ENCODE peak calls at places on chromosomes 16 and 17, in four cellular contexts. C, V, D and S are unnamed samples.

GRCh38 chr17:21353326-21354010 is 22.7 kb upstream of the KCNJ12 start:
- DNase-seq in C (no peak), V (no peak), D (no peak), S (no peak)

GRCh38 chr16:86827521-86827920 is 249.2 kb downstream of the FOXL1 start:
- DNase-seq in C (no peak), V (no peak), D (no peak), S (no peak)

GRCh38 chr17:6456914-6457687 is 12.8 kb downstream of the PIMREG start:
- DNase-seq in C (no peak), V (peak), D (peak), S (no peak)

GRCh38 chr17:35740997-35741931 is 9.8 kb downstream of the RASL10B start:
- DNase-seq in C (peak), V (no peak), D (peak), S (peak)

GRCh38 chr17:8322078-8322477 is 12.0 kb downstream of the ARHGEF15 start:
- DNase-seq in C (peak), V (no peak), D (no peak), S (no peak)

GRCh38 chr16:17469011-17469741 is 1.6 kb downstream of the XYLT1 start:
- DNase-seq in C (peak), V (no peak), D (no peak), S (no peak)

GRCh38 chr17:52027620-52028019 is 130.9 kb downstream of the CA10 start:
- DNase-seq in C (no peak), V (peak), D (no peak), S (no peak)

GRCh38 chr16:12584488-12585233 is 219.0 kb downstream of the CPPED1 start:
- DNase-seq in C (no peak), V (no peak), D (no peak), S (no peak)

GRCh38 chr16:1708768-1709180 is 2.8 kb downstream of the MAPK8IP3 start:
- DNase-seq in C (no peak), V (no peak), D (peak), S (no peak)

GRCh38 chr17:36463916-36464764 is 22.3 kb upstream of the ZNHIT3 start:
- DNase-seq in C (no peak), V (peak), D (peak), S (peak)

GRCh38 chr16:19595043-19595767 is 39.7 kb downstream of the VPS35L start:
- DNase-seq in C (peak), V (peak), D (no peak), S (no peak)

GRCh38 chr17:57130708-57131461 is 45.8 kb downstream of the AKAP1 start:
- DNase-seq in C (peak), V (peak), D (peak), S (peak)

GRCh38 chr16:48054881-48055601 is 100.8 kb downstream of the ABCC12 start:
- DNase-seq in C (peak), V (peak), D (peak), S (peak)

GRCh38 chr16:90019201-90019542 is at the start of gene DBNDD1:
- DNase-seq in C (no peak), V (no peak), D (no peak), S (no peak)

GRCh38 chr16:90019543-90020259 is 445 bp upstream of the DBNDD1 start:
- DNase-seq in C (peak), V (peak), D (peak), S (peak)

GRCh38 chr16:90016339-90016950 is 2.8 kb downstream of the DBNDD1 start:
- DNase-seq in C (no peak), V (no peak), D (no peak), S (no peak)

GRCh38 chr16:90020260-90020837 is 1.1 kb upstream of the DBNDD1 start:
- DNase-seq in C (no peak), V (no peak), D (no peak), S (no peak)

DNA sequence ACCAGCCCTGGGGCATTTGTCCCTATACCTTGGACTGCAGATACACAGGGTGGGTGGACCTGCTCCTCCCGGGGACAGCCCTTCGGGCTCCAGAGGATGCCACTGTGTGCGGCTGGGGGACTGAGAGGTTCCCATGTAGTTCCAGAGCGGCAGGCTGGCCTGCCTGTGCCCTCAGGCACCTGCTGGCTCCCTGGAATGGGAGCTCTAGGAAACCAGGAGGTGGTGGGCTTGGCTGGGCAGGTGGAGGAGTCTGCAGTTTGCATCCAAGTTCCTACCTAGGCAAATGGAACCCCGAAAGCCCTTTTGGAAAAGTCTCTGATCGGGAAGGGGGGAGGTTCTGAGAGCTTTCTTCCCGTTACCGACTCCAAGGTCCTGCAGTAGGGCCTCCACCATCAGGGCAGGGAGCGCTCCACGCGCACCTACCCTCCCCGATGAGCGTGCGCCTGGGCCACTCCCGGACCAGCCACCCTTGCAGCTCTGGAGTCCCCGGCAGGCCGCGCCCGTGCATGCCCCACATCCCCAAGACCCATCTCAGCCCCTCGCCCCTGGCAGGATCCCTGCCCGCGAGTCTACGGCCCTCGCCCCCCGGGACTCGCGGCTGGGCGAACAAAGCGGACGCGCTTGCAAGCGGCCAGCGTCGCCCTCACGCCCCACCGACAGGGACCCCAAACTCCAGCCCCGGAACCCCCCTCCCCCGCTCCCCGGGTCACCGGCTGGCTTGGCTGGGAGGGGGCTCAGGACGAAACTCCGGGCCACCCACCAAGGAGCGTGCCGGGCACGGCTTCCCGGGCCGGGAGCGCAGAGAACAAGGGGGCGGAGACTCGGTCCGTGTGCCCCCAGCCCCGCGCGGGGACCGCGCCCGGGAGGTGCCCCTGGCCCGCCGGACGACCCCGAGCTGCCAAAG is 707 bp downstream of the DBNDD1 start:
- DNase-seq in C (peak), V (peak), D (peak), S (peak)
- H3K4me2 ChIP-seq in C (peak), V (peak), D (peak), S (peak)

GRCh38 chr17:17561408-17562144 is 29.9 kb downstream of the PEMT start:
- DNase-seq in C (no peak), V (no peak), D (no peak), S (no peak)
- TF ChIP-seq REST in C (no peak), V (no peak), D (no peak), S (no peak)

GRCh38 chr16:55328611-55329569 is 4.9 kb downstream of the IRX6 start:
- DNase-seq in C (no peak), V (no peak), D (no peak), S (peak)

GRCh38 chr16:55330726-55331647 is 7.0 kb downstream of the IRX6 start:
- DNase-seq in C (no peak), V (no peak), D (no peak), S (peak)

GRCh38 chr16:55329791-55330190 is 5.8 kb downstream of the IRX6 start:
- DNase-seq in C (no peak), V (no peak), D (no peak), S (peak)

GRCh38 chr16:55331648-55332185 is 7.7 kb downstream of the IRX6 start:
- DNase-seq in C (no peak), V (no peak), D (no peak), S (no peak)

DNA sequence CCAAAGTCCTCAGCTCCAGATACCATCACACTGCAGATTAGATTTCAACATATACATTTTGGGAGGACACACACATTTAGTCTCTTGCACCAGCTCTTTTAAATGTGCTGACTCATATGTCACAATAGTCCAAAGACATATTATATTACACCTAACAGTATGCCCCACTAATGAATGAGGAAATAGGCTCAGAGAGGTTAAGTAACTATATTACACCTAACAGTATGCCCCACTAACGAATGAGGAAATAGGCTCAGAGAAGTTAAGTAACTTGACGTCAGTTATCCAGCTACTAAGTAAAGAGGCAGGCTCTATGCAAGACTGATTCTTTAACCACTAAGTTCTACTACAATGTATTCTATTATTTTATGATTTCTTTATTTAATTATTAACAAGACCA is 9.7 kb downstream of the IRX6 start:
- DNase-seq in C (no peak), V (no peak), D (no peak), S (no peak)
- H3K4me2 ChIP-seq in C (no peak), V (no peak), D (no peak), S (no peak)

DNA sequence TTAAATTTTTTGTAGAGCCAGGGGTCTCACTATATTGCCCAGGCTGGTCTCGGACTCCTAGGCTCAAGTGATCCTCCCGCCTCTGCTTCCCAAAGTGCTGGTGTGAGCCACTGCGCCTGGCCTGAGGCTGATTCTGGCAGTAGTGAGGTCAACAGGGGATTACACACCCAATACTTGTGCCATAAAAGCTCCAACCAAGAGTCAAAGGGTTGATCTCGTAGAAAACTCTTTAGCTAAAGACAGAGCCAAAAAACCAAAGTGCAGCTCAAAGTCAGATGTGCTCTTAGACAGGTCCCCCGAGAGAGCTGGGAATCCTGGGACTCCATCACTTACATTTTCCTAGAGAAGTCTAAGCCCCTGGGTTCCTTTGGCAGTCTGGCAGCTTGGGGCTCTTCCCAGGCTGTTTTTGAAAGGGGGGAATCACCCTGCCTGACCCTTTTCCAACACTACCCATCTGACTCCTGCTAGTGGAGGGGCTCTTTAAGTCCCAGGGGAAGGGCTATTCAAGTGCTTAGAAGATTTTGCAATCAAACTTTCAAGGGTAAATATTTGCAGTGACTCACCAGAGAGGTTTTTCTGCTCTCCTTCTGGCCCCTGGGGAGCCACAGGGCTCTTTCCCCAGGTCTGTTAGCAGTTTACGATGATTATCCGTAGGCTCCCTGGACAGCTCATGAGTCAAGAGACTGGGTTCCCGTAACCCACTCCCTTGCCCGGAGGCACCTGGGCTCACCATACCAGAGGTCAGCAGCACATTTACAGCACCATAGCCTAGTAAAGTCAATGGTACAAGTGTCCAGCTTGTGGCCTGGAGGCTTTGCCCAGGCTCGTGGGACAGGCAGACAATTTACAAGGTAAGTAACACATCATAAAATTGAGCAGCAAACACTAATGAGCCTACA is 408.7 kb downstream of the SLC39A11 start:
- DNase-seq in C (no peak), V (peak), D (no peak), S (no peak)
- TF ChIP-seq REST in C (no peak), V (peak), D (no peak), S (no peak)

GRCh38 chr16:23252310-23252709 is 49.8 kb upstream of the SCNN1B start:
- DNase-seq in C (no peak), V (no peak), D (no peak), S (no peak)

GRCh38 chr16:23244122-23244521 is 58.0 kb upstream of the SCNN1B start:
- DNase-seq in C (no peak), V (no peak), D (no peak), S (peak)

GRCh38 chr16:23249830-23250229 is 52.3 kb upstream of the SCNN1B start:
- DNase-seq in C (no peak), V (no peak), D (no peak), S (no peak)

GRCh38 chr16:23245268-23245667 is 56.8 kb upstream of the SCNN1B start:
- DNase-seq in C (no peak), V (no peak), D (no peak), S (no peak)

DNA sequence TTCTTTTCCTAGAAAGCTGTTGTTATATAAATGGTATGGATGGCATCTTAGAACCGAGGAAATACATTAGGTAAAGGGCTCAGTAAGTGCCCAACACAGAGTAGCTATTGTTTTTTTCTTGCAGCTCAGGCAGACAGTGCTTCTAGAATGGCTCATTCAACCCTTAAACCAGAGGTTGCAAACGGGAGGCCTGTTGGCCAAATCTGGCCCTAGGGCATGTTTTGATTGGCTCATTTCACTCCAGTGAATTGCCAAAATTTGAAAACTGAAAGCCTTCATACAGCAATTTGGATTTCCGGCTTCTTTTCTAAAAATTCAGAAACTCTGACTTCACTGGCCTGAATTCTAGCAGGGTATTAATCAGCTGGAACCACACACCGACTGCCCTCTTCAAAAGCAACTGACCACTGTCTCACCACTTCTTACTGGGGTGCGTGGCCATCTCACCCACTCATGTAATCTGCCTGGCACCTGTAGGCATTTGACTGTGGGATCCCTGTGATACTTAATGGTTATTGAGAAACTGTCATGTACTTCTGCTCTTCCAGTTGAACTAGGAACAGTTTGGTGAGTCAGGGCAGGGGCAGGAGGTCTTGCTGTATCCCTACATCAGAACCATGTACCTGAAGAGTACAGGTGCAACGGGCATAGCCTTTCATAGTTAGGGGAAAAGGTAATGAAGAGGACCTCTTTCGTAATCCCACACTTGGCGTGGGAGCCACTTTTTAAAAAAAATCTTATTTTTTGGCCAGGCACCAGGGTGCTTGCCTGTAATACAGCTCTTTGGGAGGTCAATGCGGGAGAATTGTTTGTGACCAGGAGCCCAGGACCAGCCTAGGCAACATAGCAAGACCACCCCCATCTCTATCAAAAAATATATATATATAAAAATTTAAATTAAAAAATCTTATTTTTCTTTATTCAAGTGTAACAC is 53.6 kb upstream of the SCNN1B start:
- DNase-seq in C (no peak), V (no peak), D (no peak), S (no peak)
- H3K4me2 ChIP-seq in C (no peak), V (no peak), D (no peak), S (no peak)

GRCh38 chr16:29983420-29984136 is 9.9 kb downstream of the TAOK2 start:
- DNase-seq in C (no peak), V (no peak), D (no peak), S (no peak)
- TF ChIP-seq REST in C (no peak), V (no peak), D (no peak), S (no peak)

GRCh38 chr16:4922721-4923342 is 14.1 kb downstream of the PPL start:
- DNase-seq in C (no peak), V (no peak), D (no peak), S (no peak)

GRCh38 chr16:4915226-4915761 is 21.7 kb downstream of the PPL start:
- DNase-seq in C (no peak), V (no peak), D (no peak), S (no peak)

GRCh38 chr16:4917117-4917516 is 19.8 kb downstream of the PPL start:
- DNase-seq in C (no peak), V (no peak), D (no peak), S (no peak)

GRCh38 chr16:4920826-4921225 is 16.1 kb downstream of the PPL start:
- DNase-seq in C (no peak), V (no peak), D (no peak), S (no peak)

GRCh38 chr16:4918790-4919210 is 18.1 kb downstream of the PPL start:
- DNase-seq in C (no peak), V (no peak), D (no peak), S (peak)
- H3K4me2 ChIP-seq in C (no peak), V (no peak), D (no peak), S (peak)

DNA sequence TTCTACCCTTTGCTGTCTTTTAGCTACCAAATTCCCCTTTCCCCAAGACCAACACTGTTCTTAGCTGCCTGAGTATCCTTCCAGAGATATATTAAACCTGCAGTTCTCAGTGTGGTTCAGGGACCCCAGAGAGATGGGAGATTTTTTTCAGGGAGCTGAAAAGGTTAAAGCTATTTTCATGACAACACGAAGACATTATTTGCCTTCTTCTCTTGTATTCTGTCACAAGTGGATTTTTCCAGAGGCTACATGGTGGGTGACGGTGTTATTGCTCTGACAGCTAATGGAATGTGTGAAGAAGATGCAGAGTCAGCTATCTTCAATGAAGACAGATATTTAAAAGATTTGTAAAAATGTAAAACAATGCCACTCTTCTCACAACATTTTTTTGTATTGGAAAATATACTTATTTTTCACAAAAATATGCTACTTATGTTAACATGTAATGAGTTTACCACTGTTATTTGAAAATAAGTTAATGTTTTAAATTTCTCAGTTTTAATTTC is 69.0 kb downstream of the CFDP1 start:
- DNase-seq in C (no peak), V (no peak), D (no peak), S (no peak)
- TF ChIP-seq REST in C (no peak), V (no peak), D (no peak), S (no peak)

GRCh38 chr16:85057948-85058347 is 30.4 kb downstream of the KIAA0513 start:
- DNase-seq in C (no peak), V (no peak), D (no peak), S (no peak)
- H3K4me2 ChIP-seq in C (no peak), V (no peak), D (no peak), S (no peak)

DNA sequence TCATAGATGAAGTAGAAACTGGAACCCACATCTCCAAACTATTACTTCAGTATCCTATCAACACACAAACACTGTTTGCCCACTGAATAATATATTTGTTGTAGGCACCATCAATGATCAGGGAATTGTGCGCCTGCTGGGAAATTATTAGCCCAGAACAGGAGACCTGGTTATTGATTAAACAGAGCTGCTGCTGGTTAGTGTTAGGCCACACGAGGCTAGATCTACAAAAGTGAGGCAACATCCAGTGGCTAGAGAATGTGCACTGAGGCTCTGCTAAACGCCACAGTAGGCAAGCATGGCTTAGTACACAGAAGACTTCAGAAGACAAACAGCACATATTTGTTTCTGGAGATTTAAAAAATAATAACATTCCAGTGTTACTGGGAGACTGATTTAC is 11.0 kb downstream of the ABHD15 start:
- DNase-seq in C (no peak), V (peak), D (no peak), S (no peak)
- TF ChIP-seq REST in C (no peak), V (no peak), D (no peak), S (no peak)